ENCODE peak calls at places on chromosomes 16 and 17, in ten cellular contexts. R is GM23338, L is fibroblast of pulmonary artery, G is nephron progenitor cell, W is heart left ventricle, S is endothelial cell, Y is mucosa of descending colon, I is heart right ventricle, M is gastrocnemius medialis, A is PC-3. N is an unnamed sample.

GRCh38 chr16:81137012-81137335 is 40.8 kb upstream of the GCSH start:
- DNase-seq in M (peak; percentile 21), G (peak; percentile 29), I (no peak), S (no peak), A (no peak), W (no peak), Y (no peak), R (no peak), L (peak; percentile 15), N (no peak)

GRCh38 chr17:75271233-75271954 is 363 bp upstream of the MIF4GD start:
- DNase-seq in S (peak; percentile 75), A (peak; percentile 90), I (peak; percentile 83), M (peak; percentile 72), Y (peak; percentile 91), L (peak; percentile 65), W (peak; percentile 82), G (peak; percentile 87), R (peak; percentile 84), N (peak; percentile 82)

GRCh38 chr17:10337136-10337535 is 35.7 kb downstream of the MYH13 start:
- DNase-seq in R (no peak), M (no peak), G (no peak), W (no peak), I (no peak), S (no peak), L (no peak), Y (no peak), A (no peak), N (no peak)

GRCh38 chr17:76268015-76268749 is 3.0 kb downstream of the UBALD2 start:
- DNase-seq in L (peak; percentile 90), R (peak; percentile 56), A (no peak), M (peak; percentile 92), W (peak; percentile 91), Y (peak; percentile 83), G (no peak), S (peak; percentile 49), I (peak; percentile 78), N (no peak)

GRCh38 chr17:48484850-48485249 is 46.0 kb downstream of the HOXB1 start:
- DNase-seq in G (no peak), W (no peak), L (no peak), I (no peak), M (no peak), S (no peak), Y (no peak), R (no peak), A (peak; percentile 94), N (no peak)

GRCh38 chr17:39235555-39236221 is 9.9 kb upstream of the STAC2 start:
- DNase-seq in M (no peak), L (peak; percentile 72), A (peak; percentile 51), I (no peak), S (peak; percentile 65), G (peak; percentile 57), W (no peak), Y (no peak), R (peak; percentile 96), N (no peak)

GRCh38 chr16:54207837-54208236 is 78.8 kb downstream of the IRX3 start:
- DNase-seq in L (no peak), S (no peak), A (no peak), R (no peak), Y (no peak), G (no peak), M (no peak), W (no peak), I (no peak), N (no peak)

GRCh38 chr17:348692-349425 is 3.7 kb downstream of the RPH3AL start:
- DNase-seq in A (no peak), G (no peak), M (peak; percentile 79), Y (peak; percentile 75), R (no peak), S (no peak), L (no peak), I (no peak), W (peak; percentile 62), N (no peak)

DNA sequence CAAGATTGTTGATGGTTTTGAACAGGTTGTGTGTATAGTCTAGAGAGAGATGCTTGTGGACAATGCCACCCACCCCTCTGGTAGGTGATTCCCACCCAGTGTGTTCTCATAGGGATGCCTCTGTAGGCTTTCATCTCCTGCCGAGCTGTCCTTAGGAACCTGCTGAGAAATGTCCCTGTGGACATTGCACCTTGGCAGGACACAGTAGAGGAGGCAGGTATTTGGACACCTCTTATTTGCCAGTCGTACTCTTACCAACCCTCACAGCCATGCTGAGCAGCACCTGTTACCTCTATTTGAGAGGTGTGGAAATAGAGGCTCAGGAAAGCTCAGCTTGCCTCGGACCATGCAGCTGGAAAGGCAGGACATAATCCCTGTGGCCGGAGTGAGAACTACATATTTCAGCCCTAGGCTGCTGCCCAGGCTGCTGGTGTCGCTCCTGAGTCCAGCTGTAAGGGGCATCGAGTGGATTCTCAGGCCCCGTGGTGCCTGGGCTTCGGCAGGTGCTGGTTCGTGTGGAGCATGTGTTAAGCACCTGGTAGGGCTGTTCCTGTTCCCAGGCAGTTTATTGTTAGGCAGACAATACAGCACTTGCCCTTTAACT is 33.3 kb downstream of the EPN2 start:
- DNase-seq in A (no peak), Y (peak; percentile 46), I (no peak), W (no peak), R (peak; percentile 53), L (no peak), G (no peak), S (peak; percentile 22), M (no peak), N (no peak)
- TF ChIP-seq CTCF in A (no peak), Y (no peak), I (peak; percentile 6), W (peak; percentile 26), R (no peak), L (peak; percentile 9), G (no peak), S (peak; percentile 34), M (peak; percentile 18), N (peak; percentile 21)

GRCh38 chr16:87954361-87954760 is 3.1 kb downstream of the BANP start:
- DNase-seq in S (no peak), M (peak; percentile 40), A (no peak), Y (peak; percentile 49), G (no peak), I (no peak), W (no peak), L (no peak), R (no peak), N (no peak)

GRCh38 chr16:87953308-87954208 is 2.3 kb downstream of the BANP start:
- DNase-seq in L (no peak), W (no peak), S (no peak), I (no peak), Y (no peak), M (no peak), G (no peak), A (no peak), R (no peak), N (no peak)

GRCh38 chr16:87950765-87951549 is at the start of gene BANP:
- DNase-seq in L (peak; percentile 99), A (peak; percentile 95), M (peak; percentile 99), G (peak; percentile 93), I (peak; percentile 96), R (peak; percentile 100), S (peak; percentile 94), W (peak; percentile 100), Y (peak; percentile 96), N (peak; percentile 93)

GRCh38 chr16:87952751-87953150 is 1.5 kb downstream of the BANP start:
- DNase-seq in A (no peak), I (no peak), M (no peak), W (no peak), L (no peak), R (no peak), G (no peak), Y (no peak), S (no peak), N (no peak)

DNA sequence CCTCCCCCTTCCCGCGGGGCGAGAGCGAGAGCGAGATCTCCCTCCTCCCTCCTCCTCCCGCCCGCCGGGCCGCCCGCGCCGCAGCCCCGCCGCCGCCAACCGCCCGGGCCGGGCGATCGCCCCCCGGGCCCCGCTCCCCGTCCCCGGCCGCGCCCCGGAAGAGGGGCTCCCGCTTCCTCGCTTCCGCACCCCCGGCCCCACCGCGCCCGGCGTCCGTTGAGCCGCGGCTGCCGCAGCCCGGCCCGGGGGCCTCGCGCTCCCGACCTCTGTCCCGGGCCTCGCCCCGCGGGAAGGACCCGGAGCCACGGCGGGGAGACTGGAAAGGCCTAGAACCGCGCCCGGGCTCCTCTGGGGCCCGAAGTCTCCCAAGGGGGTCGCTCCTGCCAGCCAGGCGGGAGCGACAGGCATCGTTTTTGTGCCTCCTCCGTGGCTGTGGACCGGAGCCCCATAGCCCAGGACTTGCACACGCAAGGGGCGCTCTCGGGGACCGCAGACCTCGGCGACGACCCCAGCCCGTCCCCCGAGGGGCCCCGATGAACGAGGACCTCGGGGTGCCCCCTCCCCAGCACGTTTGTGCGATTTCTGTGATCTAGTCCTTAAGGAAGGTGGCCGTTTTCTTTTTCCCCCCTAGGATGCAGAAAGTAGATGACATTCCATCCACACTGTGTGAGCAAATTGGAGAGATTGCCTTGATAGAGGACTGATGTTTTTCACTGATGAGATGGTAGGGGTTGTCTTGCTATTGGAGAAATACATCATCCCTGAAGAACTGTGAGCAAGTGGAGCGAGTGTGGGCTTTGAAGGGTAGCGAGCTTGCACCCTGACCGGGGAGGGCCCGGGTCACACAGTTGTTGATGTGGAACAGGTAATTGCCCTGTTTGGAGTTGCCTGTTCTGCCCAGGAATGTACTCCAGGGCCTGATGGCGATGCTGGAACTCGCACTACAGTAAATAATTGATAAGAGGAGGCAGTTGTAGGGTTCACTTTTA is 610 bp downstream of the BANP start:
- DNase-seq in M (peak; percentile 20), Y (peak; percentile 44), W (no peak), G (peak; percentile 47), I (peak; percentile 54), L (no peak), A (no peak), R (peak; percentile 33), S (no peak), N (peak; percentile 23)
- TF ChIP-seq CTCF in M (peak; percentile 0), Y (no peak), W (no peak), G (no peak), I (no peak), L (no peak), A (no peak), R (no peak), S (no peak), N (peak; percentile 30)

GRCh38 chr17:18004901-18005305 is 32.2 kb downstream of the DRC3 start:
- DNase-seq in A (no peak), L (no peak), Y (no peak), M (peak; percentile 59), W (no peak), S (no peak), G (peak; percentile 21), R (peak; percentile 67), I (no peak), N (no peak)
- TF ChIP-seq CTCF in A (peak; percentile 49), L (peak; percentile 23), Y (no peak), M (peak; percentile 50), W (peak; percentile 45), S (peak; percentile 39), G (no peak), R (peak; percentile 29), I (no peak), N (peak; percentile 51)

DNA sequence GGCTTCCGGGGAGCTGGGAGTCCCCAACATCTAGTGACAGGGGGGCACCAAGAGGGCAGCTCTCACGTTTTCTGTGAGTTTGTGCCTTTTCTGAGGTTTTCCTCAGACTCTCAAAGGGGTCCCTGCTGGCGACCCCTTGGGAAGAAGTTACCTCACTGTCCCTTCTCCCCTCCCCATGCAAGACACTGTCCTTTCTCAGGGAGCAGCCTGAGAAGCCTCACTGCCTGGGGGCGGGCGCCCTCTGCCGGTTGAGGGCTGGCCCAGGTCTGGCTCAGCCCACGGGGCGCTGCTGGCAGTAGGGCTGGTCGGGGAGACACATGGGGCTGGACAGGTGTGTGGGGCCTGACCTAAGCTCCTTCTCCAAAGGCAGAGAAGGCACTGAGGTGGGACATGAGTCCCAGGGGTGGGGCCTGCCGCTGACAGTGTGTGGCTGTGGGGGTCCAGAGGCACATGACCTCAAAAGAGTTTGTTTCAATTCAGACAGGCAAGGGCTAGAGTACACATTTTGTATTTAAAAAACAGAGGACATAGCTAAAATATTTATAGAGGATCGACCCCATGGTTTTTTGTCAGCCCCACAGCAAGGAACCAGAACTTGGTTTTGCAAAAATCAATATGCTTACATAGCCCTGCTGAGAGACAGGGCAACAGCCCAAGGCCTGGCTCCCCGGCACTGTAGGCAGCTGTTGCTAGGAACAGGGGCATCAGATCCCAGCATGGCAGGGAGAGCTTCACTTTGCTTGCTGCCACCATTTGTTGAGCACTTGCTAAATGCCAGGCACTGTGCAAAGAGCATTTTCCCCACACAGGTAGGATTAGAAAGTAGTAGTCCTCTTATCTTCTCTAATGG is 18.5 kb upstream of the ALDH3A1 start:
- DNase-seq in G (peak; percentile 89), A (peak; percentile 86), W (peak; percentile 79), Y (peak; percentile 90), R (peak; percentile 79), S (peak; percentile 89), L (peak; percentile 63), I (peak; percentile 84), M (peak; percentile 70), N (peak; percentile 77)
- TF ChIP-seq CTCF in G (peak; percentile 95), A (peak; percentile 99), W (peak; percentile 93), Y (peak; percentile 85), R (peak; percentile 95), S (peak; percentile 86), L (peak; percentile 98), I (peak; percentile 93), M (peak; percentile 98), N (peak; percentile 94)

N was measured in progenitor cell of endocrine pancreas.